ENCODE peak calls at places on chromosomes 11 and 22, in nine cellular contexts. T is caudate nucleus, B is IMR-90, J is RWPE1, Q is brain microvascular endothelial cell, Y is aorta, N is small intestine, U is upper lobe of right lung, R is uterus. M is an unnamed sample.

GRCh38 chr11:90220391-90220790 is 2.5 kb downstream of the CHORDC1 start:
- DNase-seq in J (peak; percentile 50), Q (peak; percentile 56), T (no peak), U (no peak), Y (no peak), N (no peak), B (peak; percentile 72), R (no peak), M (no peak)

GRCh38 chr11:61749607-61750217 is 2.7 kb upstream of the MYRF start:
- DNase-seq in N (no peak), T (peak; percentile 83), J (no peak), R (no peak), U (no peak), Y (no peak), Q (peak; percentile 23), B (no peak), M (no peak)

GRCh38 chr22:36816338-36816634 is 549 bp downstream of the PVALB start:
- DNase-seq in T (no peak), R (no peak), U (no peak), B (no peak), Y (no peak), N (no peak), Q (no peak), J (no peak), M (no peak)

GRCh38 chr11:131889760-131890620 is 519.6 kb downstream of the NTM start:
- DNase-seq in Y (no peak), R (no peak), N (no peak), B (peak; percentile 59), U (no peak), J (no peak), Q (no peak), T (no peak), M (no peak)

GRCh38 chr11:102171101-102171500 is 60.9 kb downstream of the YAP1 start:
- DNase-seq in B (peak; percentile 85), Y (no peak), T (no peak), J (peak; percentile 52), R (no peak), Q (no peak), U (no peak), N (no peak), M (no peak)

GRCh38 chr11:15493066-15493465 is 378.3 kb downstream of the INSC start:
- DNase-seq in U (no peak), R (no peak), N (peak; percentile 34), Q (peak; percentile 33), B (peak; percentile 2), Y (no peak), T (no peak), J (no peak), M (no peak)

GRCh38 chr22:41589260-41589600 is 410 bp downstream of the PMM1 start:
- DNase-seq in U (no peak), T (no peak), N (peak; percentile 23), R (no peak), B (no peak), J (no peak), Q (no peak), Y (peak; percentile 66), M (peak; percentile 83)

GRCh38 chr11:73139476-73140198 is 2.5 kb downstream of the FCHSD2 start:
- DNase-seq in N (peak; percentile 25), T (no peak), Q (no peak), J (no peak), B (peak; percentile 49), U (no peak), Y (no peak), R (no peak), M (no peak)

GRCh38 chr11:88384678-88385015 is 47.1 kb upstream of the CTSC start:
- DNase-seq in U (no peak), N (no peak), Q (peak; percentile 40), R (no peak), Y (no peak), J (no peak), B (peak; percentile 49), T (no peak), M (no peak)

GRCh38 chr22:21032037-21032842 is at the start of gene SLC7A4:
- DNase-seq in Q (no peak), N (no peak), U (no peak), R (no peak), Y (no peak), T (no peak), B (no peak), J (no peak), M (no peak)

GRCh38 chr11:38460429-38460828 is 1862.4 kb upstream of the RAG2 start:
- DNase-seq in U (no peak), B (peak; percentile 3), T (no peak), N (no peak), Q (peak; percentile 43), R (no peak), Y (no peak), J (no peak), M (no peak)

GRCh38 chr11:10294289-10294953 is 402 bp upstream of the SBF2 start:
- DNase-seq in Q (peak; percentile 42), U (peak; percentile 69), Y (peak; percentile 68), B (peak; percentile 87), T (no peak), R (peak; percentile 66), N (peak; percentile 33), J (peak; percentile 44), M (no peak)

GRCh38 chr11:45872513-45873356 is 12.7 kb upstream of the MAPK8IP1 start:
- DNase-seq in J (peak; percentile 57), R (no peak), Y (no peak), U (peak; percentile 69), B (peak; percentile 95), N (peak; percentile 42), Q (peak; percentile 82), T (peak; percentile 59), M (no peak)

GRCh38 chr11:77201991-77202841 is 74.2 kb downstream of the MYO7A start:
- DNase-seq in J (no peak), Q (no peak), Y (no peak), B (no peak), T (no peak), N (no peak), U (peak; percentile 52), R (peak; percentile 7), M (no peak)

GRCh38 chr11:10792385-10793068 is 16.2 kb downstream of the EIF4G2 start:
- DNase-seq in B (peak; percentile 62), T (peak; percentile 45), N (peak; percentile 83), R (peak; percentile 84), Y (peak; percentile 91), J (peak; percentile 83), Q (peak; percentile 65), U (peak; percentile 96), M (peak; percentile 89)

GRCh38 chr22:28801845-28802594 is 1.7 kb upstream of the XBP1 start:
- DNase-seq in R (peak; percentile 39), Q (no peak), J (no peak), N (peak; percentile 47), U (no peak), B (no peak), Y (no peak), T (no peak), M (no peak)
- H3K27ac ChIP-seq in R (peak overlapping the region; percentile 100), Q (no peak overlapping the region), J (peak overlapping the region; percentile 97), N (peak overlapping the region; percentile 99), U (peak overlapping the region; percentile 100), B (no peak overlapping the region), Y (no peak overlapping the region), T (no peak overlapping the region), M (peak overlapping the region; percentile 13)

GRCh38 chr22:19782533-19782932 is 22.0 kb downstream of the TBX1 start:
- DNase-seq in T (no peak), R (no peak), Y (peak; percentile 9), U (no peak), N (no peak), B (no peak), Q (no peak), J (no peak), M (no peak)

GRCh38 chr22:19779685-19780268 is 19.2 kb downstream of the TBX1 start:
- DNase-seq in Q (no peak), J (no peak), R (no peak), Y (peak; percentile 16), U (no peak), T (no peak), N (no peak), B (peak; percentile 19), M (no peak)

GRCh38 chr22:19775496-19776325 is 15.1 kb downstream of the TBX1 start:
- DNase-seq in B (no peak), T (no peak), N (no peak), Q (no peak), J (no peak), Y (peak; percentile 31), R (no peak), U (no peak), M (no peak)

GRCh38 chr22:19776433-19777031 is 16.0 kb downstream of the TBX1 start:
- DNase-seq in T (no peak), Y (peak; percentile 58), R (no peak), N (no peak), U (no peak), B (peak; percentile 19), J (no peak), Q (no peak), M (no peak)

GRCh38 chr22:19779011-19779421 is 18.4 kb downstream of the TBX1 start:
- DNase-seq in Q (no peak), R (no peak), Y (peak; percentile 6), U (no peak), N (no peak), B (no peak), J (no peak), T (no peak), M (no peak)
- H3K27ac ChIP-seq in Q (no peak overlapping the region), R (no peak overlapping the region), Y (no peak overlapping the region), U (no peak overlapping the region), N (no peak overlapping the region), B (no peak overlapping the region), J (no peak overlapping the region), T (no peak overlapping the region), M (no peak overlapping the region)

GRCh38 chr11:96317576-96317975 is 25.4 kb downstream of the MAML2 start:
- DNase-seq in B (no peak), N (no peak), Q (no peak), U (no peak), J (no peak), T (no peak), R (no peak), Y (no peak), M (no peak)

GRCh38 chr11:96317985-96318384 is 25.0 kb downstream of the MAML2 start:
- DNase-seq in T (no peak), Y (no peak), J (no peak), Q (no peak), U (no peak), R (no peak), B (no peak), N (no peak), M (no peak)

GRCh38 chr11:96318850-96319249 is 24.1 kb downstream of the MAML2 start:
- DNase-seq in Q (no peak), Y (no peak), N (no peak), J (no peak), U (no peak), B (no peak), T (no peak), R (no peak), M (no peak)

GRCh38 chr11:96316869-96317268 is 26.1 kb downstream of the MAML2 start:
- DNase-seq in N (no peak), J (no peak), T (no peak), B (no peak), Y (no peak), Q (no peak), R (no peak), U (no peak), M (no peak)

GRCh38 chr11:96318399-96318798 is 24.6 kb downstream of the MAML2 start:
- DNase-seq in R (no peak), T (no peak), N (no peak), U (no peak), B (no peak), Y (no peak), J (no peak), Q (no peak), M (no peak)
- H3K27ac ChIP-seq in R (no peak overlapping the region), T (no peak overlapping the region), N (no peak overlapping the region), U (no peak overlapping the region), B (no peak overlapping the region), Y (no peak overlapping the region), J (no peak overlapping the region), Q (no peak overlapping the region), M (no peak overlapping the region)

GRCh38 chr22:40257979-40258378 is 80.3 kb downstream of the TNRC6B start:
- DNase-seq in T (no peak), U (no peak), R (no peak), B (peak; percentile 65), Y (no peak), J (no peak), N (no peak), Q (no peak), M (no peak)
- H3K27ac ChIP-seq in T (no peak overlapping the region), U (no peak overlapping the region), R (peak overlapping the region; percentile 58), B (no peak overlapping the region), Y (no peak overlapping the region), J (peak overlapping the region; percentile 83), N (peak overlapping the region; percentile 89), Q (peak overlapping the region; percentile 32), M (peak overlapping the region; percentile 27)

M was measured in coronary artery.